ENCODE peak calls at places on chromosomes 4 and X, in four cellular contexts. One of them, this sample, is unnamed.

GRCh38 chrX:136031626-136032025 is 46.4 kb downstream of the SLC9A6 start:
- DNase-seq in stimulated activated CD4-positive, alpha-beta T cell treated with anti-CD3 and anti-CD28 coated beads, Interleukin-15, amount 100 ng/mL, for 1 hour: no peak
- DNase-seq in NCI-H526: no peak
- DNase-seq in brain microvascular endothelial cell: no peak
- DNase-seq in this sample: no peak

GRCh38 chrX:44596277-44596676 is 53.6 kb upstream of the FUNDC1 start:
- DNase-seq in NCI-H526: no peak
- DNase-seq in brain microvascular endothelial cell: no peak
- DNase-seq in stimulated activated CD4-positive, alpha-beta T cell treated with anti-CD3 and anti-CD28 coated beads, Interleukin-15, amount 100 ng/mL, for 1 hour: no peak
- DNase-seq in this sample: no peak

GRCh38 chrX:30364229-30364628 is 55.0 kb upstream of the NR0B1 start:
- DNase-seq in brain microvascular endothelial cell: no peak
- DNase-seq in stimulated activated CD4-positive, alpha-beta T cell treated with anti-CD3 and anti-CD28 coated beads, Interleukin-15, amount 100 ng/mL, for 1 hour: no peak
- DNase-seq in NCI-H526: no peak
- DNase-seq in this sample: no peak

GRCh38 chr4:25350561-25350960 is 26.5 kb upstream of the ANAPC4 start:
- DNase-seq in stimulated activated CD4-positive, alpha-beta T cell treated with anti-CD3 and anti-CD28 coated beads, Interleukin-15, amount 100 ng/mL, for 1 hour: no peak
- DNase-seq in brain microvascular endothelial cell: no peak
- DNase-seq in NCI-H526: no peak
- DNase-seq in this sample: no peak

GRCh38 chr4:87989765-87990164 is 14.3 kb downstream of the SPP1 start:
- DNase-seq in NCI-H526: no peak
- DNase-seq in brain microvascular endothelial cell: no peak
- DNase-seq in stimulated activated CD4-positive, alpha-beta T cell treated with anti-CD3 and anti-CD28 coated beads, Interleukin-15, amount 100 ng/mL, for 1 hour: no peak
- DNase-seq in this sample: no peak

GRCh38 chrX:109760241-109760921 is 27.3 kb upstream of the ACSL4 start:
- DNase-seq in stimulated activated CD4-positive, alpha-beta T cell treated with anti-CD3 and anti-CD28 coated beads, Interleukin-15, amount 100 ng/mL, for 1 hour: no peak
- DNase-seq in NCI-H526: no peak
- DNase-seq in brain microvascular endothelial cell: no peak
- DNase-seq in this sample: no peak

GRCh38 chr4:7808181-7808580 is 131.5 kb downstream of the AFAP1 start:
- DNase-seq in stimulated activated CD4-positive, alpha-beta T cell treated with anti-CD3 and anti-CD28 coated beads, Interleukin-15, amount 100 ng/mL, for 1 hour: no peak
- DNase-seq in brain microvascular endothelial cell: no peak
- DNase-seq in NCI-H526: no peak
- DNase-seq in this sample: no peak

GRCh38 chrX:129593137-129593536 is 53.1 kb downstream of the OCRL start:
- DNase-seq in NCI-H526: no peak
- DNase-seq in brain microvascular endothelial cell: no peak
- DNase-seq in stimulated activated CD4-positive, alpha-beta T cell treated with anti-CD3 and anti-CD28 coated beads, Interleukin-15, amount 100 ng/mL, for 1 hour: no peak
- DNase-seq in this sample: no peak

GRCh38 chr4:101183658-101184373 is 163.5 kb downstream of the PPP3CA start:
- DNase-seq in brain microvascular endothelial cell: peak; percentile 17
- DNase-seq in NCI-H526: no peak
- DNase-seq in stimulated activated CD4-positive, alpha-beta T cell treated with anti-CD3 and anti-CD28 coated beads, Interleukin-15, amount 100 ng/mL, for 1 hour: no peak
- DNase-seq in this sample: no peak

GRCh38 chrX:67050760-67051159 is 411.9 kb upstream of the EDA2R start:
- DNase-seq in brain microvascular endothelial cell: no peak
- DNase-seq in stimulated activated CD4-positive, alpha-beta T cell treated with anti-CD3 and anti-CD28 coated beads, Interleukin-15, amount 100 ng/mL, for 1 hour: no peak
- DNase-seq in NCI-H526: no peak
- DNase-seq in this sample: no peak

GRCh38 chrX:54808109-54808604 is 612 bp downstream of the MAGED2 start:
- DNase-seq in brain microvascular endothelial cell: no peak
- DNase-seq in stimulated activated CD4-positive, alpha-beta T cell treated with anti-CD3 and anti-CD28 coated beads, Interleukin-15, amount 100 ng/mL, for 1 hour: no peak
- DNase-seq in NCI-H526: peak; percentile 84
- DNase-seq in this sample: no peak

GRCh38 chrX:63581390-63581789 is 203.6 kb downstream of the ARHGEF9 start:
- DNase-seq in brain microvascular endothelial cell: no peak
- DNase-seq in NCI-H526: no peak
- DNase-seq in stimulated activated CD4-positive, alpha-beta T cell treated with anti-CD3 and anti-CD28 coated beads, Interleukin-15, amount 100 ng/mL, for 1 hour: no peak
- DNase-seq in this sample: no peak

GRCh38 chr4:89847571-89848325 is 10.8 kb upstream of the SNCA start:
- DNase-seq in brain microvascular endothelial cell: no peak
- DNase-seq in NCI-H526: no peak
- DNase-seq in stimulated activated CD4-positive, alpha-beta T cell treated with anti-CD3 and anti-CD28 coated beads, Interleukin-15, amount 100 ng/mL, for 1 hour: no peak
- DNase-seq in this sample: no peak

GRCh38 chr4:169099775-169100180 is 89.7 kb upstream of the CBR4 start:
- DNase-seq in brain microvascular endothelial cell: peak; percentile 42
- DNase-seq in NCI-H526: no peak
- DNase-seq in stimulated activated CD4-positive, alpha-beta T cell treated with anti-CD3 and anti-CD28 coated beads, Interleukin-15, amount 100 ng/mL, for 1 hour: no peak
- DNase-seq in this sample: no peak

This sample was measured in T-helper 2 cell treated with Interferon-gamma antibody and Interleukin-4, amounts not matched to agents 5 μg/mL and 100 μg/mL, for 36 hours.